ENCODE peak calls at places on chromosomes 5 and 9, in seven cellular contexts. V, B, A, L, M, J and F are unnamed samples.

GRCh38 chr5:57221049-57221568 is 47.2 kb downstream of the GPBP1 start:
- DNase-seq in J (no peak), B (peak; percentile 70), V (no peak), L (peak; percentile 17), A (peak; percentile 28), M (peak; percentile 70), F (peak; percentile 14)

GRCh38 chr9:90948156-90948555 is 146.5 kb downstream of the SYK start:
- DNase-seq in J (no peak), L (no peak), B (no peak), M (no peak), V (no peak), A (no peak), F (no peak)

GRCh38 chr5:106956901-106957300 is 713.8 kb downstream of the EFNA5 start:
- DNase-seq in A (no peak), V (no peak), L (no peak), B (no peak), J (no peak), M (no peak), F (no peak)

GRCh38 chr9:77019810-77020437 is 469 bp downstream of the FOXB2 start:
- DNase-seq in L (no peak), V (no peak), J (no peak), M (peak; percentile 39), A (no peak), B (no peak), F (no peak)

GRCh38 chr5:113776832-113777525 is 263.5 kb downstream of the YTHDC2 start:
- DNase-seq in J (no peak), A (no peak), L (no peak), M (no peak), B (no peak), V (no peak), F (no peak)

GRCh38 chr5:181223729-181224389 is 778 bp downstream of the TRIM41 start:
- DNase-seq in A (no peak), L (no peak), M (peak; percentile 77), B (peak; percentile 63), J (no peak), V (peak; percentile 54), F (no peak)

GRCh38 chr5:14695152-14695551 is 30.6 kb downstream of the OTULIN start:
- DNase-seq in J (no peak), L (no peak), V (no peak), M (no peak), A (no peak), B (no peak), F (no peak)

GRCh38 chr5:122076669-122077450 is 1.2 kb downstream of the LOX start:
- DNase-seq in J (peak; percentile 0), B (peak; percentile 82), A (peak; percentile 52), V (peak; percentile 29), L (peak; percentile 16), M (peak; percentile 45), F (no peak)

GRCh38 chr5:149317281-149318048 is 27.8 kb upstream of the GRPEL2 start:
- DNase-seq in J (no peak), L (no peak), A (peak; percentile 29), M (peak; percentile 51), B (peak; percentile 60), V (peak; percentile 10), F (peak; percentile 13)

GRCh38 chr9:130940693-130941576 is 1.9 kb upstream of the FIBCD1 start:
- DNase-seq in L (peak; percentile 58), J (peak; percentile 62), A (no peak), M (peak; percentile 54), B (peak; percentile 51), V (peak; percentile 74), F (no peak)

GRCh38 chr5:77777281-77777892 is 1.2 kb upstream of the TBCA start:
- DNase-seq in A (no peak), V (no peak), J (no peak), B (peak; percentile 67), M (no peak), L (no peak), F (no peak)

GRCh38 chr9:93028448-93029006 is 30.0 kb upstream of the SUSD3 start:
- DNase-seq in A (no peak), V (no peak), M (peak; percentile 88), L (peak; percentile 69), B (no peak), J (peak; percentile 56), F (no peak)

GRCh38 chr5:163330723-163331668 is 106.4 kb upstream of the CCNG1 start:
- DNase-seq in L (no peak), J (no peak), V (no peak), B (no peak), A (no peak), M (no peak), F (no peak)

GRCh38 chr9:127237801-127238200 is 26.8 kb upstream of the GARNL3 start:
- DNase-seq in M (no peak), J (no peak), L (no peak), A (no peak), V (no peak), B (no peak), F (no peak)

GRCh38 chr9:135898634-135899407 is 8.5 kb downstream of the CAMSAP1 start:
- DNase-seq in M (peak; percentile 18), L (no peak), A (peak; percentile 79), J (no peak), V (no peak), B (peak; percentile 39), F (peak; percentile 80)

GRCh38 chr9:101512116-101512515 is 21.5 kb upstream of the RNF20 start:
- DNase-seq in L (no peak), V (no peak), A (no peak), B (peak; percentile 34), J (no peak), M (no peak), F (no peak)

GRCh38 chr9:27368317-27368985 is 71.5 kb upstream of the EQTN start:
- DNase-seq in L (no peak), M (no peak), A (no peak), V (no peak), B (no peak), J (no peak), F (no peak)

GRCh38 chr5:148374693-148375360 is 8.9 kb upstream of the FBXO38 start:
- DNase-seq in A (no peak), M (peak; percentile 59), L (no peak), J (no peak), B (peak; percentile 72), V (no peak), F (peak; percentile 63)

GRCh38 chr5:136984772-136985455 is 514.2 kb downstream of the SPOCK1 start:
- DNase-seq in B (no peak), M (no peak), V (no peak), L (no peak), A (no peak), J (no peak), F (no peak)

GRCh38 chr5:154757647-154758406 is 2.6 kb downstream of the LARP1 start:
- DNase-seq in A (no peak), J (no peak), V (peak; percentile 22), L (no peak), B (peak; percentile 53), M (peak; percentile 54), F (no peak)

GRCh38 chr9:31140316-31140715 is 1244.1 kb upstream of the ACO1 start:
- DNase-seq in J (no peak), M (no peak), L (no peak), A (no peak), V (no peak), B (peak; percentile 1), F (no peak)

GRCh38 chr9:96441798-96442445 is 8.0 kb upstream of the HABP4 start:
- DNase-seq in J (no peak), M (peak; percentile 64), A (no peak), B (peak; percentile 55), V (no peak), L (peak; percentile 16), F (no peak)

GRCh38 chr9:20551236-20551635 is 71.1 kb downstream of the MLLT3 start:
- DNase-seq in J (no peak), L (no peak), V (no peak), A (no peak), B (peak; percentile 54), M (no peak), F (no peak)

GRCh38 chr5:171405615-171406014 is 13.8 kb upstream of the FGF18 start:
- DNase-seq in V (no peak), M (no peak), J (no peak), L (no peak), A (no peak), B (peak; percentile 57), F (no peak)

GRCh38 chr9:10903969-10904368 is 291.2 kb upstream of the PTPRD start:
- DNase-seq in A (no peak), J (no peak), L (no peak), M (no peak), V (no peak), B (no peak), F (no peak)